ENCODE peak calls at places on chromosome 19, in ten cellular contexts. T is SK-N-SH, K is esophagus muscularis mucosa, H is GM12878, S is A549, D is tibial nerve, M is stomach, B is sigmoid colon, I is ovary, W is K562. G is an unnamed sample.

GRCh38 chr19:33621811-33622504 is at the start of gene CHST8:
- DNase-seq in W (peak), K (no peak), S (no peak), H (no peak), B (no peak), D (no peak), I (peak), T (peak), M (peak), G (peak)

GRCh38 chr19:32830231-32831014 is 39.1 kb downstream of the SLC7A9 start:
- DNase-seq in D (no peak), W (no peak), B (no peak), K (no peak), H (no peak), I (no peak), S (no peak), M (no peak), T (no peak), G (no peak)

GRCh38 chr19:1855828-1856255 is 7.5 kb downstream of the KLF16 start:
- DNase-seq in H (no peak), B (no peak), M (no peak), S (no peak), D (no peak), T (no peak), K (no peak), I (no peak), W (no peak), G (no peak)

GRCh38 chr19:37982655-37983054 is 75.6 kb downstream of the SIPA1L3 start:
- DNase-seq in S (no peak), W (no peak), T (no peak), I (no peak), D (no peak), M (no peak), B (no peak), K (no peak), H (no peak), G (no peak)

GRCh38 chr19:56566904-56567273 is 379 bp upstream of the ZNF470 start:
- DNase-seq in W (no peak), B (peak), M (peak), H (no peak), S (peak), T (peak), D (peak), K (no peak), I (no peak), G (peak)

GRCh38 chr19:38168632-38169031 is 55.4 kb downstream of the DPF1 start:
- DNase-seq in W (no peak), I (no peak), S (no peak), T (no peak), M (no peak), B (no peak), H (no peak), K (no peak), D (no peak), G (no peak)

GRCh38 chr19:5470264-5470671 is 15.1 kb downstream of the ZNRF4 start:
- DNase-seq in K (no peak), S (no peak), B (no peak), I (no peak), H (no peak), M (peak), D (no peak), W (no peak), T (no peak), G (peak)

GRCh38 chr19:43683905-43684304 is 13.9 kb upstream of the PLAUR start:
- DNase-seq in H (no peak), K (no peak), S (no peak), W (no peak), I (no peak), D (no peak), B (no peak), T (no peak), M (no peak), G (no peak)

GRCh38 chr19:35518313-35518712 is 4.9 kb upstream of the DMKN start:
- DNase-seq in B (no peak), H (no peak), W (no peak), K (no peak), S (peak), I (no peak), M (no peak), D (no peak), T (no peak), G (no peak)

GRCh38 chr19:13764821-13765394 is 586 bp downstream of the MRI1 start:
- DNase-seq in T (peak), D (no peak), B (no peak), S (no peak), M (peak), H (no peak), I (peak), K (no peak), W (peak), G (peak)

GRCh38 chr19:27776524-27776923 is 1436.4 kb downstream of the UQCRFS1 start:
- DNase-seq in M (no peak), H (no peak), S (no peak), I (no peak), K (no peak), D (no peak), T (no peak), B (no peak), W (peak), G (no peak)

GRCh38 chr19:35845215-35846037 is 6.9 kb downstream of the NPHS1 start:
- DNase-seq in M (no peak), H (no peak), S (peak), W (peak), B (no peak), T (peak), K (no peak), I (no peak), D (no peak), G (peak)

GRCh38 chr19:52734340-52734892 is 428 bp downstream of the ZNF611 start:
- DNase-seq in W (peak), B (peak), D (no peak), H (no peak), T (peak), I (peak), M (peak), S (no peak), K (no peak), G (peak)

GRCh38 chr19:6230991-6231448 is 48.8 kb downstream of the MLLT1 start:
- DNase-seq in T (no peak), K (no peak), S (no peak), W (no peak), D (no peak), M (no peak), B (no peak), I (no peak), H (no peak), G (no peak)

GRCh38 chr19:442085-442484 is 18.7 kb downstream of the SHC2 start:
- DNase-seq in H (no peak), S (no peak), T (no peak), W (no peak), D (no peak), I (no peak), B (no peak), M (no peak), K (no peak), G (no peak)

GRCh38 chr19:447064-447426 is 13.8 kb downstream of the SHC2 start:
- DNase-seq in D (no peak), W (peak), I (no peak), K (no peak), M (no peak), H (no peak), B (no peak), T (no peak), S (no peak), G (no peak)

GRCh38 chr19:443005-443404 is 17.8 kb downstream of the SHC2 start:
- DNase-seq in H (no peak), K (no peak), M (no peak), S (no peak), T (no peak), W (no peak), D (no peak), I (no peak), B (no peak), G (no peak)

GRCh38 chr19:447816-448546 is 12.9 kb downstream of the SHC2 start:
- DNase-seq in M (no peak), W (no peak), D (no peak), H (no peak), I (no peak), B (peak), S (no peak), K (no peak), T (peak), G (peak)

DNA sequence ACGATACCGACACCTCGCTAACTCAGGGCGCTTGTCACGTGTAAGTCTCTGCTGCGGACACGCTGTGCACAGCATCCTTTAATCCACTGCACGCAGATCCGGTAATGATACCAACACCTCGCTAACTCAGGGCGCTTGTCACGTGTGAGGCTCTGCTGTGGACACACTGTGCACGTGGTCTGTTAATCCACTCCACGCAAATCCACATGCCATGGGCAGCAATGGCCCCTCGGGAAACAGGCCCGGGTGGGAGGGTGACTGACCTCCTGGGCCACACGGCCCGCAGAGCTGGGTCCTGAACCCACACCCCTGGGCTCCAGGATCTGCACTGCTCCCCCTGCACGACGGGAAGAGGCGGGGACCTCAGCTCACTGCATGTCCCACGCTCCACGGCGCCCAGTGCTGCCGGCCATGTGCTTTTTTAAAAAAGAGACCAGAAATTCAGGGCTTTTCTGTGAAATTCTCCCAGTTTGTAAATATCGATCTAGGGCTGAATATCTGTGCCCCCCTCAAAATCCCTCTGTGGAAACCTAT is 16.1 kb downstream of the SHC2 start:
- DNase-seq in T (no peak), H (no peak), W (no peak), S (no peak), M (no peak), I (no peak), D (no peak), K (no peak), B (no peak), G (no peak)
- TF ChIP-seq EP300 in T (no peak), H (no peak), W (no peak), S (no peak), M (no peak), I (no peak), D (no peak), K (no peak), B (no peak), G (no peak)

DNA sequence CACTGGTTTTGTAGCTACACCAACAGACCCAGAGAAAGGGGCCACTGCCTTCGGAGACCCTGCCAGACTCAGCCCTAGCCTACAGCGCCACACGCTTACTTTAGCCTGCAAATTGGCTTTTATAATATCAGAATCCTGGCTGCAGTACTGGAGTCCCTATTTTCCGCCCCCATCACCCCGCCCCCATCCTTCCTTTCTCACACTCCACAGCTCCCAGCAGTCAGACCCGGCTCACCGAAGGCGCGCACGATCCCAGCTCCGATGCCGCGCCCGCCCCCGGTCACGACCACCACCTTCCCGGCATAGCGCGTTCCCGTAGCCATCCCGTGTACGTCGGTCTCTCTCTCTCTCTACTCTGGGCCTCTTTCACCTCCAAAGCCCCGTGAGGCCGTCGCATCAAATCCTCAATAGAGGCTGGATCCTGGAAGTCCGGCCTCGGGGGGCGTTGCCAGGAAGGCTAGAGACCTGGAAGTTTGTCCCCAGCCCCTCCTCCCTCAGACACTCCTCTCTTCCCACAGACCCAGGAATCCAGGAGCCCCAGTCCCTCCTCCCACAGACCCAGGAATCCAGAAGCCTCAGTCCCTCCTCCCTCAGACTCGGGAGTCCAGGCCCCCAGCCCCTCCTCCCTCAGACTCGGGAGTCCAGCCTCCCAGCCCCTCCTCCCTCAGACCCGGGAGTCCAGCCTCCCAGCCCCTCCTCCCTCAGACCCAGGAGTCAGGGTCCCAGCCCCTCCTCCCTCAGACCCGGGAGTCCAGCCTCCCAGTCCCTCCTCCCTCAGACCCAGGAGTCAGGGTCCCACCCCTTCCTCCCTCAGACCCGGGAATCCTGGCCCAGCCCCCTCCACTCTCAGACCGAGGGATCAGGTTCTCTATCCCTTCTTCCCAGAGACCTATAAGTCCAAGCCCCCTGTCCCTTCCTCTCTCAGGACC is at the start of gene HSD17B14:
- DNase-seq in B (peak), D (no peak), S (no peak), I (peak), K (no peak), W (peak), H (no peak), M (no peak), T (peak), G (peak)
- TF ChIP-seq EP300 in B (no peak), D (no peak), S (no peak), I (no peak), K (no peak), W (no peak), H (no peak), M (no peak), T (no peak), G (no peak)

GRCh38 chr19:18774107-18774506 is 17.0 kb downstream of the COMP start:
- DNase-seq in M (no peak), D (no peak), K (no peak), W (no peak), I (no peak), H (no peak), B (no peak), S (no peak), T (no peak), G (no peak)
- TF ChIP-seq EP300 in M (no peak), D (no peak), K (no peak), W (no peak), I (no peak), H (no peak), B (no peak), S (no peak), T (no peak), G (no peak)

DNA sequence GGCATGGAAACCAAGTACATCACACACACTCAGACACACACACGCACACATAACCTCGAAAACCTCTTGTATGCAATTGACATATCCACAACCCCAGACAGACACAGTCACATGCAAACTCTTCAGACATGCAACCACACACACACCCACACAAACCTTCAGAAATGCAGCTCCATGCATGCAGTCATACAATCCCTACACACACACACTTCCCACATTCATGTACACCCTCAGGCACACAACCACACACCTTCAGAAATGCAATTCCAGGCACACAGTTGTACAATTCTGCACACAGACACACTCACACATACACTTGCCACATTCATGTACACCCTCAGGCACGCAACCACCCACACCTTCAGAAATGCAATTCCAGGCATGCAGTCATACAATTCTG is 1.3 kb downstream of the SLC1A6 start:
- DNase-seq in D (no peak), K (no peak), S (no peak), M (no peak), H (no peak), W (no peak), B (no peak), I (no peak), T (no peak), G (no peak)
- TF ChIP-seq EP300 in D (no peak), K (no peak), S (no peak), M (no peak), H (no peak), W (no peak), B (no peak), I (no peak), T (no peak), G (no peak)

GRCh38 chr19:44822177-44822576 is 13.3 kb downstream of the BCAM start:
- DNase-seq in S (no peak), K (no peak), D (no peak), T (no peak), M (no peak), I (no peak), B (no peak), H (no peak), W (peak), G (no peak)

GRCh38 chr19:44823373-44823698 is 14.4 kb downstream of the BCAM start:
- DNase-seq in H (no peak), W (no peak), T (no peak), I (no peak), M (no peak), D (no peak), S (no peak), K (no peak), B (no peak), G (no peak)

GRCh38 chr19:44819246-44819832 is 10.4 kb downstream of the BCAM start:
- DNase-seq in M (no peak), B (no peak), T (no peak), I (no peak), D (no peak), K (no peak), W (peak), S (no peak), H (no peak), G (no peak)

GRCh38 chr19:44822670-44823372 is 13.9 kb downstream of the BCAM start:
- DNase-seq in H (no peak), D (no peak), T (no peak), S (no peak), W (no peak), M (no peak), I (no peak), K (no peak), B (no peak), G (no peak)

GRCh38 chr19:44820648-44821609 is 12.0 kb downstream of the BCAM start:
- DNase-seq in B (no peak), W (peak), K (no peak), I (peak), D (peak), M (no peak), T (no peak), S (no peak), H (no peak), G (no peak)
- TF ChIP-seq EP300 in B (no peak), W (no peak), K (no peak), I (no peak), D (no peak), M (no peak), T (no peak), S (no peak), H (no peak), G (no peak)

GRCh38 chr19:47729468-47729798 is 15.9 kb upstream of the NOP53 start:
- DNase-seq in H (no peak), D (peak), I (peak), B (peak), K (no peak), W (peak), T (no peak), M (peak), S (peak), G (peak)
- TF ChIP-seq EP300 in H (no peak), D (no peak), I (no peak), B (no peak), K (no peak), W (peak), T (peak), M (no peak), S (peak), G (no peak)

GRCh38 chr19:3554254-3555083 is 2.9 kb downstream of the MFSD12 start:
- DNase-seq in D (no peak), S (no peak), W (no peak), B (no peak), I (no peak), K (no peak), T (peak), H (no peak), M (no peak), G (no peak)
- TF ChIP-seq EP300 in D (no peak), S (no peak), W (no peak), B (no peak), I (no peak), K (no peak), T (no peak), H (no peak), M (no peak), G (no peak)

GRCh38 chr19:40285353-40286234 is 449 bp upstream of the AKT2 start:
- DNase-seq in D (peak), K (peak), M (peak), W (peak), I (peak), T (peak), H (peak), S (peak), B (peak), G (peak)
- TF ChIP-seq EP300 in D (peak), K (no peak), M (peak), W (peak), I (peak), T (no peak), H (peak), S (no peak), B (no peak), G (no peak)

DNA sequence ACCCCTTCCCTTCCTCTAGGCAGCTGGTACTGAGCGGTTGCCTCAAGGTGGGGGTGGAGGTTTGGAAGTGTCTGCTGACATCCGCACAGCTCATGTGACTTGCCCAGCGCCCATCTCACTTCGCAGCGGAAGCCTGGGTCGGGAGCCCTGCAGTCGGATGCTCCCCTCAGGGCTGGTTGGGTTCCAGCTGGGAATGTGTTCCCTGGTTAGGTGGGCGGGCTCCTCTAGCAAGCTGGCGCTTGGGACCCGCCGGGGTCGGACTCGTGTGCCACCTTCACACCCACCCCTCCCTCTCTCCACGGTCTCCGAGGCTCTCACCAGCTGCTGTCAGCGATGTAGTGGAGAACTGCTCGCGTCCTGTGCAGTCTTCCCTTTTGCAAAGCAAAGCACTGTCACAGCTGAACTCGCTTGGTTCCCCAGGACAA is 10.2 kb downstream of the PPP1R37 start:
- DNase-seq in D (no peak), I (no peak), T (no peak), S (no peak), K (no peak), M (no peak), B (peak), W (no peak), H (no peak), G (no peak)
- TF ChIP-seq EP300 in D (no peak), I (no peak), T (no peak), S (no peak), K (no peak), M (no peak), B (no peak), W (no peak), H (no peak), G (no peak)

GRCh38 chr19:58157045-58157728 is 6.6 kb upstream of the ZNF329 start:
- DNase-seq in S (no peak), T (no peak), M (no peak), H (no peak), D (no peak), K (no peak), B (no peak), W (no peak), I (no peak), G (no peak)
- TF ChIP-seq EP300 in S (no peak), T (no peak), M (no peak), H (no peak), D (no peak), K (no peak), B (no peak), W (no peak), I (no peak), G (no peak)